ENCODE peak calls at places on chromosomes 3 and 15, in five cellular contexts. F is GM12878, X is K562, I is A549, Y is HepG2. J is an unnamed sample.

GRCh38 chr3:24158756-24159155 is 213.7 kb downstream of the NR1D2 start:
- DNase-seq in F (no peak), X (no peak), I (no peak), Y (no peak), J (no peak)

GRCh38 chr15:83919319-83919830 is 265.5 kb downstream of the ADAMTSL3 start:
- DNase-seq in F (peak), X (no peak), I (no peak), Y (no peak), J (no peak)

GRCh38 chr3:430186-430585 is 233.6 kb downstream of the CHL1 start:
- DNase-seq in F (no peak), X (no peak), I (no peak), Y (no peak), J (no peak)

GRCh38 chr3:83877909-83878308 is 1080.9 kb upstream of the CADM2 start:
- DNase-seq in F (no peak), X (no peak), I (no peak), Y (no peak), J (no peak)

GRCh38 chr15:89978914-89979313 is 22.2 kb upstream of the ZNF710 start:
- DNase-seq in F (no peak), X (no peak), I (no peak), Y (no peak), J (no peak)

GRCh38 chr15:91887321-91887720 is 33.8 kb downstream of the SLCO3A1 start:
- DNase-seq in F (no peak), X (no peak), I (no peak), Y (no peak), J (no peak)

GRCh38 chr3:42831321-42831713 is 22.1 kb downstream of the ACKR2 start:
- DNase-seq in F (no peak), X (peak), I (peak), Y (peak), J (peak)

GRCh38 chr15:47820047-47820779 is 102.9 kb downstream of the SEMA6D start:
- DNase-seq in F (no peak), X (no peak), I (no peak), Y (no peak), J (no peak)

GRCh38 chr3:173902866-173903265 is 505.3 kb downstream of the NLGN1 start:
- DNase-seq in F (no peak), X (no peak), I (no peak), Y (no peak), J (no peak)

GRCh38 chr3:140509534-140509933 is 168.3 kb upstream of the TRIM42 start:
- DNase-seq in F (no peak), X (no peak), I (no peak), Y (no peak), J (no peak)

GRCh38 chr15:62455441-62455921 is 290.4 kb upstream of the C2CD4B start:
- DNase-seq in F (no peak), X (no peak), I (no peak), Y (no peak), J (peak)
- TF ChIP-seq SMC3 in F (no peak), X (no peak), I (no peak), Y (no peak), J (no peak)

GRCh38 chr3:11117591-11117990 is 36.7 kb upstream of the HRH1 start:
- DNase-seq in F (no peak), X (no peak), I (no peak), Y (no peak), J (no peak)

GRCh38 chr3:11115548-11115947 is 38.7 kb upstream of the HRH1 start:
- DNase-seq in F (no peak), X (no peak), I (no peak), Y (no peak), J (no peak)

GRCh38 chr3:11118181-11118682 is 36.1 kb upstream of the HRH1 start:
- DNase-seq in F (no peak), X (no peak), I (no peak), Y (no peak), J (no peak)

GRCh38 chr3:11116336-11117059 is 37.8 kb upstream of the HRH1 start:
- DNase-seq in F (no peak), X (no peak), I (no peak), Y (no peak), J (no peak)

GRCh38 chr3:11120091-11120845 is 34.0 kb upstream of the HRH1 start:
- DNase-seq in F (no peak), X (no peak), I (no peak), Y (no peak), J (no peak)
- TF ChIP-seq SMC3 in F (no peak), X (no peak), I (no peak), Y (no peak), J (no peak)

DNA sequence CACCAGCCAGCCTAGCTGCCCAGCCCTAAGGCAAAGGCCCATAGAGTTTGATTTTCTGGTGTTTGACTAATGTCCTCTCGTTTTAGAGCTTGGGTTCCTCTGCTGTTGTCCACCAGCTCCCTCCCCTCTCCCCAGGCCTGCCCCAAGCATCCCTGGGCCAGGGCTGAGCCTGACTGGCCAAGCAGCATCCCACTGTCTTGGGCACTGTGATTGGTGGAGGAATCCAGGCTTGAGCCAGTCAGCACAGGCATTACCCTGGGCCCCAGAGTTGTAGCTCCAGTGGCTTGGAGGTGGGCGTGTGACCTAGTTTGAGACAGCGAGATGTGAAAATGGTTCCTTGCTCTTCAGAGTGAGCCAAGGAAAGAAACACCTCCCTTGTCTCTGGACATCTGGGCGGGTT is 155.3 kb upstream of the MEF2A start:
- DNase-seq in F (no peak), X (no peak), I (no peak), Y (no peak), J (no peak)
- TF ChIP-seq SMC3 in F (no peak), X (no peak), I (no peak), Y (no peak), J (no peak)

GRCh38 chr15:31740203-31740602 is 290.1 kb upstream of the CHRNA7 start:
- DNase-seq in F (no peak), X (no peak), I (no peak), Y (no peak), J (no peak)
- TF ChIP-seq SMC3 in F (no peak), X (no peak), I (no peak), Y (no peak), J (no peak)

GRCh38 chr15:70429323-70429722 is 331.6 kb upstream of the TLE3 start:
- DNase-seq in F (no peak), X (no peak), I (no peak), Y (no peak), J (no peak)

GRCh38 chr15:70431854-70432253 is 331.5 kb downstream of the UACA start:
- DNase-seq in F (no peak), X (no peak), I (no peak), Y (no peak), J (no peak)

GRCh38 chr15:70428211-70428822 is 330.6 kb upstream of the TLE3 start:
- DNase-seq in F (no peak), X (no peak), I (no peak), Y (no peak), J (no peak)

GRCh38 chr15:70427531-70428120 is 329.9 kb upstream of the TLE3 start:
- DNase-seq in F (no peak), X (no peak), I (no peak), Y (no peak), J (no peak)

DNA sequence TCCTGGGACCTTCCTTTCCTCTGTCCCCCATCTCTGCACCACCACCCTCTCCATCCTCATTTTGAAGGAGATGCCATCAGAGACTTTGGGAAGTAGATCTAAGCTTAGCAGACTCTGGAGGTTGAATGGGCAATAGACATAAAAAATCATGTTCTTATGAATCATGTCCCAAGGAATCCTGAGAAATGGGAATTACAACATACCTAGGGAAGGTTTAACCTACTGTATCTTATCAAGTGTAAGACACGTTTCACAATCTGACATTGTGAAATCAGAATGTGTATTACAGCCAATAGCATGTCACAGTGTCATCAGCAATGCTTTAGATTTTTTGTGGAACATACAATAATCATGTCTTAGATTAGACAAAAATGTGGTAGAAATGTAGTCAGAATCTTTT is 332.3 kb upstream of the TLE3 start:
- DNase-seq in F (no peak), X (no peak), I (peak), Y (no peak), J (no peak)
- TF ChIP-seq SMC3 in F (no peak), X (no peak), I (no peak), Y (no peak), J (no peak)

GRCh38 chr3:187920871-187921270 is 175.6 kb upstream of the BCL6 start:
- DNase-seq in F (no peak), X (no peak), I (no peak), Y (no peak), J (no peak)
- TF ChIP-seq SMC3 in F (no peak), X (no peak), I (no peak), Y (no peak), J (no peak)

DNA sequence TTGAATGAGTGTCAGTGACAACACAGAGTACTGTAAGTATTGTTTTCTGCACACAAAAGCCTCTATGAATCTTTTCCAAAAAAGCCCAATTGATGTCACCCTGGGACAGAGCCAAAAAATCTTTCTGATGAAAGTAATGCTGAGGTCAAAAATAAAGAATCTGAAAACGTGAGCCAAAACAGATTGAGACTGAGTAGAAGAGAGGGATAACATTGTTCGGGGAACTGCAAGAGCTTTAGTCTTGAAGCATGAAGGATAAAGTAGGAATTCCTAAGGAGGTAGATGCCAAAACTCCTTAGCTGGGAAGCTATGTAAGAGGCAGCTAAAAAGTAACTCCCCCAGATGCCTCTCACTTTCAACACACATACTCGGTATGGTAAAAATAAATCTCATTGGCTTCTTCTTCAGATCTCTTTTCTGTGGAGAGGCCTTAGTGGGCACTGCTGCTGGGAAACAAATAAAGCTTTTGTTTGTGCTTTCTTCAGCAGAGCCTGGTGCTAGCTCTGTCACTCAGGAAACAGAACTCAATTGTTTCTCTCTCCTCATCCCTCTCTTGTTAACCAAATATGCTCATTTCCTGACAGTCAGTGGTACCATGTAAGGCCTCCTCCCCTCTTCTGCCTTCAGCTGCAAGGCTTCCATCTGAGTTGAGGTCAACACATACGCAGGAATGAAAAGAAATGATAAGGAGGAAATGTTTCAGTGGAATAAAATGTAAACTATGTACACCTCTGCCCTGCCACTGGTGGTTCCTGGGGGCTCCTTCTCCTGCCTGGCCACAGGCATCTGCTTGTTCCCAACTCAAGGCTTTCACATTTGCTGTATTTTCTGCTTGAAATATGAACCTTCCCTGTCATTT is 58.1 kb downstream of the CD200 start:
- DNase-seq in F (no peak), X (no peak), I (no peak), Y (no peak), J (no peak)
- TF ChIP-seq SMC3 in F (no peak), X (no peak), I (no peak), Y (no peak), J (no peak)

GRCh38 chr3:62376906-62377865 is 3.8 kb upstream of the FEZF2 start:
- DNase-seq in F (no peak), X (no peak), I (no peak), Y (no peak), J (peak)

GRCh38 chr3:62373714-62374333 is 474 bp upstream of the FEZF2 start:
- DNase-seq in F (no peak), X (no peak), I (no peak), Y (no peak), J (peak)

GRCh38 chr3:62374375-62374876 is 1.1 kb upstream of the FEZF2 start:
- DNase-seq in F (no peak), X (no peak), I (no peak), Y (no peak), J (peak)

GRCh38 chr3:62376187-62376720 is 2.9 kb upstream of the FEZF2 start:
- DNase-seq in F (no peak), X (no peak), I (no peak), Y (no peak), J (no peak)

GRCh38 chr3:62375655-62376054 is 2.3 kb upstream of the FEZF2 start:
- DNase-seq in F (no peak), X (no peak), I (no peak), Y (no peak), J (no peak)
- TF ChIP-seq SMC3 in F (no peak), X (no peak), I (no peak), Y (no peak), J (no peak)

GRCh38 chr3:156488771-156489170 is 66.1 kb downstream of the SSR3 start:
- DNase-seq in F (no peak), X (no peak), I (no peak), Y (no peak), J (no peak)

GRCh38 chr3:156493887-156494286 is 61.0 kb downstream of the SSR3 start:
- DNase-seq in F (no peak), X (no peak), I (no peak), Y (no peak), J (no peak)

GRCh38 chr3:156489462-156489911 is 65.4 kb downstream of the SSR3 start:
- DNase-seq in F (peak), X (no peak), I (no peak), Y (no peak), J (no peak)

GRCh38 chr3:156492801-156493261 is 62.1 kb downstream of the SSR3 start:
- DNase-seq in F (no peak), X (no peak), I (no peak), Y (no peak), J (no peak)

GRCh38 chr3:156491192-156491591 is 63.7 kb downstream of the SSR3 start:
- DNase-seq in F (no peak), X (no peak), I (no peak), Y (no peak), J (no peak)
- TF ChIP-seq SMC3 in F (no peak), X (no peak), I (no peak), Y (no peak), J (no peak)

GRCh38 chr3:65412591-65412990 is 626.1 kb downstream of the MAGI1 start:
- DNase-seq in F (no peak), X (no peak), I (no peak), Y (peak), J (no peak)
- TF ChIP-seq SMC3 in F (no peak), X (no peak), I (no peak), Y (peak), J (peak)

J was measured in SK-N-SH.